ENCODE peak calls at places on chromosome 13, in six cellular contexts. W is RWPE1, V is heart left ventricle, J is heart right ventricle, O is sigmoid colon, A is endothelial cell of umbilical vein. I is an unnamed sample.
A peak's percentile ranks its signal among the peaks of the same experiment; 100 is the strongest.

GRCh38 chr13:37617162-37617561 is 18.6 kb upstream of the POSTN start:
- DNase-seq in V (no peak), A (peak; percentile 59), J (no peak), W (no peak), O (no peak), I (no peak)

GRCh38 chr13:40494513-40494912 is 171.9 kb downstream of the FOXO1 start:
- DNase-seq in V (no peak), W (no peak), J (no peak), O (no peak), A (peak; percentile 58), I (no peak)

GRCh38 chr13:67410645-67411044 is 180.5 kb upstream of the PCDH9 start:
- DNase-seq in J (no peak), A (no peak), V (no peak), W (no peak), O (no peak), I (no peak)

GRCh38 chr13:26813626-26814348 is 53.2 kb upstream of the GPR12 start:
- DNase-seq in J (no peak), V (no peak), W (peak; percentile 8), O (no peak), A (no peak), I (no peak)

GRCh38 chr13:85333511-85333910 is 465.7 kb downstream of the SLITRK6 start:
- DNase-seq in W (no peak), O (no peak), J (no peak), V (no peak), A (no peak), I (no peak)

GRCh38 chr13:102904408-102904862 is 58.6 kb downstream of the ERCC5 start:
- DNase-seq in A (no peak), J (no peak), W (peak; percentile 50), O (no peak), V (no peak), I (no peak)

GRCh38 chr13:59776924-59777690 is 386.6 kb downstream of the DIAPH3 start:
- DNase-seq in J (no peak), V (no peak), O (no peak), W (peak; percentile 69), A (peak; percentile 75), I (no peak)

GRCh38 chr13:26425439-26426358 is 131.8 kb upstream of the WASF3 start:
- DNase-seq in O (peak; percentile 72), J (no peak), A (no peak), W (no peak), V (no peak), I (peak; percentile 44)

GRCh38 chr13:98133949-98134348 is 8.9 kb upstream of the FARP1 start:
- DNase-seq in J (no peak), V (no peak), O (no peak), W (no peak), A (no peak), I (no peak)

GRCh38 chr13:29934531-29935308 is 84.3 kb upstream of the UBL3 start:
- DNase-seq in W (no peak), O (no peak), V (no peak), A (no peak), J (no peak), I (no peak)

GRCh38 chr13:77729502-77730221 is 32.2 kb downstream of the SLAIN1 start:
- DNase-seq in W (no peak), A (no peak), V (no peak), J (no peak), O (no peak), I (no peak)

GRCh38 chr13:48318014-48318713 is 14.6 kb downstream of the RB1 start:
- DNase-seq in A (no peak), V (peak; percentile 33), O (peak; percentile 66), J (peak; percentile 23), W (no peak), I (no peak)

GRCh38 chr13:100382787-100383186 is 205.8 kb downstream of the GGACT start:
- DNase-seq in V (no peak), A (no peak), O (no peak), J (no peak), W (no peak), I (no peak)

GRCh38 chr13:29801102-29801501 is 49.3 kb downstream of the UBL3 start:
- DNase-seq in J (no peak), W (no peak), A (no peak), V (no peak), O (no peak), I (no peak)

GRCh38 chr13:44188257-44188656 is 185.4 kb upstream of the SERP2 start:
- DNase-seq in O (no peak), J (no peak), V (no peak), W (peak; percentile 92), A (no peak), I (no peak)

GRCh38 chr13:111212517-111212873 is 97.4 kb downstream of the ARHGEF7 start:
- DNase-seq in A (no peak), V (no peak), O (no peak), W (no peak), J (no peak), I (no peak)
- H3K27ac ChIP-seq in A (peak overlapping the region; percentile 28), V (peak overlapping the region; percentile 35), O (peak overlapping the region; percentile 54), W (no peak overlapping the region), J (no peak overlapping the region), I (no peak overlapping the region)

DNA sequence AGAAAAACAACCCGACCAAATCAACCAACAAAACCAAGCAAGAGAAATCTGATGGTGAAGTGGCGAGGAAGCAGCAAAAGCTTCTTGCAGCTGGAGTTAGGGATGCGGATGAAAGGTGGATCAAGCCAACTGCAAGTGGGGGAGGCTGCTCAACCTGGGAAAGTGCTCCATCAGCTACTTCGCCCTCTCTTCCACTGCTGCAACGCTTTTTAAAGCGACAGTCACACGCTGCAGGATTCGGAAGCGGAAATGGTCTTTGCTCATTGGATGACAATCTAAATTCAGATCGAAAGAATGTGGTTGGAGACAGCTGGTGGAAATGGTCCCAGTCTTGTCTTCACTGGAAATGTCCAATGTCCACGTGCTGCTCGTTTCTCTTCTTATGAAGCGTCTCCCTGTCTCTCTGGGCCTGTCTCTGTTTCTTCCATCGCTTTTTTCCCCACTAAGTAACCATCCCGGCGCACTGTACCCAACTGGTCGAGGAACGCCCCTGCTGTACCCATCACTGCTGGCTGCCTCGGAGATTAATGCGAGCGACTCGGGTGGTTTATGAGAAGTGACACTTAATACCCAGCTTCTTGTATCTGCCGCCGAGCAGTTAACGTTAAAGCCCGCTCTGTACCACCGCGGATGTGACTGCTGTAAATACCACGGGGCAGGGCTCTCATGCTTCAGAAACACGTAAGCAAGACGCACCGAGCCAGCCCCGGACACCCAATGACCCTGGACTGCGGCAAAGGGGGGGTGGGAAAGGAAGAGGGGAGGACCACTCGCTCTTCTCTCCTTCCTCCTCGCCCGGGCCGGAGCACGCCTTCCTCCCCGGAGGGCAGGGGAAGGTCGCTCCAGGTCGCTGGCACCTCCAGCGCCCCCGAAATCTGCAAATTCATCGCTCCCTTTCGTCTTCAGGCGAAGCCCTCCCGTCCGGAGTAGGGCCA is 1.9 kb upstream of the FGF9 start:
- DNase-seq in O (peak; percentile 73), W (no peak), A (no peak), V (peak; percentile 24), J (no peak), I (no peak)
- H3K27ac ChIP-seq in O (peak overlapping the region; percentile 69), W (peak overlapping the region; percentile 70), A (no peak overlapping the region), V (peak overlapping the region; percentile 77), J (no peak overlapping the region), I (peak overlapping the region; percentile 59)

GRCh38 chr13:43074824-43075510 is 51.6 kb downstream of the DNAJC15 start:
- DNase-seq in V (no peak), W (no peak), O (no peak), J (no peak), A (no peak), I (no peak)

GRCh38 chr13:43077446-43077845 is 54.1 kb downstream of the DNAJC15 start:
- DNase-seq in V (no peak), O (no peak), J (no peak), W (no peak), A (no peak), I (no peak)

GRCh38 chr13:43072394-43072793 is 49.0 kb downstream of the DNAJC15 start:
- DNase-seq in O (peak; percentile 73), A (no peak), V (no peak), J (peak; percentile 40), W (no peak), I (no peak)

DNA sequence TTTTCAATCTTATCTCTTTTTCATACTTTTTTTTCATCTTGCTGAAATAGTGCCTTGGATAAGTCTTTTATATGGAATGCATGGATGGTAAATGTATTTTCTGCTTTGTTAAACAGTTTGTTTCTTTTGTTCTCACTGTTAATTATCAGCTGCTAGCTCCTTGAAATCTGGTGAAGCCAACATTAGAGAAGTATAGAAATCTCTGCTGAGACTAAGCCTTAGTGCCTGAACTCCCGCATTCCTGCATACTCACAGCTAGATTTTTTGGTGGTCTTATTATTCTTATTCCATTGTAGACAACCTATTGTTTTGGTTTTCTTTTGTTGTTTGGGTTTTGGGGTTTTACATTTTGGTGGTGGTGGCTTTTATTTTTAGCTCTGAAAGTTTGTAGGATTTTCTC is 48.4 kb downstream of the DNAJC15 start:
- DNase-seq in W (no peak), V (no peak), O (no peak), J (no peak), A (no peak), I (no peak)
- H3K27ac ChIP-seq in W (no peak overlapping the region), V (no peak overlapping the region), O (no peak overlapping the region), J (no peak overlapping the region), A (no peak overlapping the region), I (no peak overlapping the region)

GRCh38 chr13:107251321-107251720 is 683.4 kb upstream of the ARGLU1 start:
- DNase-seq in A (no peak), W (no peak), J (no peak), V (no peak), O (no peak), I (no peak)

GRCh38 chr13:107252021-107252420 is 684.1 kb upstream of the ARGLU1 start:
- DNase-seq in J (no peak), V (no peak), A (no peak), O (no peak), W (no peak), I (no peak)

GRCh38 chr13:107252428-107252827 is 684.5 kb upstream of the ARGLU1 start:
- DNase-seq in O (no peak), A (no peak), W (peak; percentile 9), V (no peak), J (no peak), I (no peak)

GRCh38 chr13:107250626-107251025 is 682.7 kb upstream of the ARGLU1 start:
- DNase-seq in O (no peak), V (no peak), W (no peak), A (peak; percentile 46), J (no peak), I (no peak)

DNA sequence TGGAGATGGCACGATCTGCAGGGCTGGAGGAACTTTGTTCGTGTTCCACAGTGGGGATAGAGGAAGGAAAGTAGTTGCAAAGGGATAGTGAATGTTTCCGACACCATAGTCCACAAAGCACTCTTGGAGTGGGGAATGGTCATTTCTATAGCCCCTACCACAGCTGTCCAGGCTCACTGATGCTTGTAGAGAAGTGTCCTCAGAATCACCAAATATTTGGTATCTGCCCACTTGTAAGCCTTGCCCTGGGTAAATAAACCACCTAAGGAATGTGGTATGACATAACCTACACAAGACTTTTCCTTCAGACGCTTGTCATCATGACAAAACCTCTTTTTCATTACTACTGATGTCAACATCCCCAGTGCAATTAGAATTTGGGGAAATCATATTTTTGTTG is 686.5 kb upstream of the ARGLU1 start:
- DNase-seq in A (no peak), O (no peak), J (no peak), W (no peak), V (no peak), I (no peak)
- H3K27ac ChIP-seq in A (no peak overlapping the region), O (no peak overlapping the region), J (no peak overlapping the region), W (no peak overlapping the region), V (no peak overlapping the region), I (no peak overlapping the region)